ENCODE peak calls at places on chromosomes 13 and 19, in seven cellular contexts. T is skeletal muscle cell; K is stimulated activated CD8-positive, alpha-beta memory T cell treated with anti-CD3 and anti-CD28 coated beads, Interleukin-4, amount 100 ng/mL, for 48 hours; D is germinal center; N is BJ; Y is HTR-8/SVneo; W is EH. V is an unnamed sample.

GRCh38 chr13:36450534-36450933 is 18.2 kb downstream of the CCNA1 start:
- DNase-seq in W (no peak), T (no peak), K (no peak), D (no peak), Y (no peak), N (no peak), V (no peak)

GRCh38 chr19:38264486-38265212 is at the start of gene SPINT2:
- DNase-seq in N (no peak), T (no peak), D (peak), Y (no peak), K (peak), W (no peak), V (no peak)

GRCh38 chr13:37127706-37128241 is 22.3 kb upstream of the CSNK1A1L start:
- DNase-seq in K (no peak), D (no peak), T (peak), Y (no peak), N (peak), W (peak), V (peak)

GRCh38 chr13:86882107-86882506 is 789.1 kb upstream of the SLITRK5 start:
- DNase-seq in T (no peak), Y (no peak), K (no peak), D (no peak), N (no peak), W (no peak), V (no peak)

GRCh38 chr19:18765224-18765623 is 25.9 kb downstream of the COMP start:
- DNase-seq in K (no peak), D (no peak), N (no peak), Y (no peak), T (no peak), W (no peak), V (no peak)

GRCh38 chr13:106691861-106692260 is 123.9 kb upstream of the ARGLU1 start:
- DNase-seq in N (no peak), T (no peak), Y (no peak), K (no peak), D (no peak), W (no peak), V (no peak)

GRCh38 chr13:38767506-38768265 is 80.8 kb downstream of the FREM2 start:
- DNase-seq in W (no peak), K (no peak), D (no peak), N (no peak), T (no peak), Y (no peak), V (peak)

GRCh38 chr13:111897178-111897845 is 169.6 kb upstream of the SOX1 start:
- DNase-seq in T (no peak), N (no peak), D (no peak), W (no peak), Y (no peak), K (no peak), V (no peak)

GRCh38 chr13:95641961-95642621 is 2.4 kb downstream of the DZIP1 start:
- DNase-seq in W (peak), T (no peak), Y (no peak), N (no peak), D (no peak), K (no peak), V (peak)

GRCh38 chr13:69935043-69935442 is 172.6 kb upstream of the ATXN8OS start:
- DNase-seq in Y (no peak), T (no peak), W (no peak), D (no peak), K (no peak), N (no peak), V (no peak)

GRCh38 chr13:28679628-28680027 is 20.7 kb downstream of the POMP start:
- DNase-seq in D (peak), W (peak), T (no peak), Y (no peak), K (no peak), N (no peak), V (no peak)

GRCh38 chr19:7789447-7789846 is 26.4 kb downstream of the CLEC4M start:
- DNase-seq in N (no peak), T (no peak), K (peak), Y (no peak), D (peak), W (no peak), V (no peak)

GRCh38 chr13:46551410-46552301 is 1.3 kb upstream of the LRCH1 start:
- DNase-seq in Y (peak), D (peak), T (no peak), W (peak), K (peak), N (no peak), V (no peak)

GRCh38 chr13:21330126-21330861 is 128.8 kb downstream of the ZDHHC20 start:
- DNase-seq in N (no peak), T (no peak), K (no peak), Y (no peak), W (peak), D (no peak), V (no peak)

GRCh38 chr19:31610036-31610435 is 260.8 kb upstream of the TSHZ3 start:
- DNase-seq in Y (no peak), T (no peak), N (no peak), K (no peak), W (no peak), D (no peak), V (no peak)

GRCh38 chr19:29289020-29289419 is 76.1 kb upstream of the UQCRFS1 start:
- DNase-seq in T (no peak), Y (no peak), D (no peak), K (no peak), N (no peak), W (no peak), V (no peak)

GRCh38 chr19:40347476-40348124 is 597 bp downstream of the C19orf47 start:
- DNase-seq in T (no peak), D (no peak), Y (no peak), W (no peak), K (no peak), N (no peak), V (no peak)

GRCh38 chr19:40410030-40410389 is 3.2 kb downstream of the PRX start:
- DNase-seq in N (no peak), T (no peak), Y (no peak), K (no peak), W (no peak), D (no peak), V (no peak)

GRCh38 chr13:112446347-112446861 is 70.2 kb downstream of the SPACA7 start:
- DNase-seq in T (no peak), N (no peak), K (peak), D (no peak), Y (no peak), W (no peak), V (no peak)

GRCh38 chr13:29520671-29521070 is 74.8 kb downstream of the SLC7A1 start:
- DNase-seq in K (no peak), D (no peak), N (peak), Y (no peak), W (peak), T (peak), V (no peak)

GRCh38 chr19:44878119-44878865 is 12.8 kb upstream of the TOMM40 start:
- DNase-seq in T (no peak), W (no peak), K (no peak), D (no peak), N (no peak), Y (no peak), V (no peak)

GRCh38 chr13:22001336-22001735 is 330.5 kb downstream of the FGF9 start:
- DNase-seq in Y (no peak), N (no peak), K (no peak), D (no peak), T (no peak), W (no peak), V (no peak)

GRCh38 chr19:34096020-34096915 is 76.0 kb upstream of the LSM14A start:
- DNase-seq in Y (peak), N (no peak), T (peak), W (peak), D (peak), K (no peak), V (no peak)

GRCh38 chr13:23020246-23020843 is 160.4 kb upstream of the SGCG start:
- DNase-seq in Y (peak), D (peak), W (peak), K (peak), N (peak), T (peak), V (no peak)